ENCODE peak calls at places on chromosomes 2 and 18, in ten cellular contexts. One of them, this sample, is unnamed.

GRCh38 chr2:73232471-73233153 is 427 bp downstream of the PRADC1 start:
- DNase-seq in lower lobe of right lung: no peak
- DNase-seq in ovary: no peak
- DNase-seq in heart right ventricle: no peak
- DNase-seq in K562: peak; percentile 71
- DNase-seq in HL-60: peak; percentile 38
- DNase-seq in esophagus muscularis mucosa: no peak
- DNase-seq in left ventricle myocardium inferior: no peak
- DNase-seq in brain microvascular endothelial cell: no peak
- DNase-seq in CD4-positive, alpha-beta memory T cell: peak; percentile 63
- DNase-seq in this sample: no peak

GRCh38 chr2:195601361-195601760 is 55.7 kb upstream of the SLC39A10 start:
- DNase-seq in lower lobe of right lung: no peak
- DNase-seq in ovary: no peak
- DNase-seq in heart right ventricle: no peak
- DNase-seq in K562: no peak
- DNase-seq in HL-60: no peak
- DNase-seq in esophagus muscularis mucosa: no peak
- DNase-seq in left ventricle myocardium inferior: no peak
- DNase-seq in brain microvascular endothelial cell: no peak
- DNase-seq in CD4-positive, alpha-beta memory T cell: no peak
- DNase-seq in this sample: no peak

GRCh38 chr2:226649871-226650660 is 149.6 kb downstream of the IRS1 start:
- DNase-seq in lower lobe of right lung: peak; percentile 71
- DNase-seq in ovary: peak; percentile 80
- DNase-seq in heart right ventricle: peak; percentile 84
- DNase-seq in K562: no peak
- DNase-seq in HL-60: peak; percentile 68
- DNase-seq in esophagus muscularis mucosa: peak; percentile 92
- DNase-seq in left ventricle myocardium inferior: peak; percentile 37
- DNase-seq in brain microvascular endothelial cell: peak; percentile 98
- DNase-seq in CD4-positive, alpha-beta memory T cell: peak; percentile 68
- DNase-seq in this sample: peak; percentile 69

GRCh38 chr2:68454719-68455118 is 12.4 kb downstream of the FBXO48 start:
- DNase-seq in lower lobe of right lung: no peak
- DNase-seq in ovary: no peak
- DNase-seq in heart right ventricle: no peak
- DNase-seq in K562: no peak
- DNase-seq in HL-60: no peak
- DNase-seq in esophagus muscularis mucosa: no peak
- DNase-seq in left ventricle myocardium inferior: no peak
- DNase-seq in brain microvascular endothelial cell: no peak
- DNase-seq in CD4-positive, alpha-beta memory T cell: no peak
- DNase-seq in this sample: no peak

GRCh38 chr2:11004206-11004605 is 92.5 kb downstream of the KCNF1 start:
- DNase-seq in lower lobe of right lung: no peak
- DNase-seq in ovary: no peak
- DNase-seq in heart right ventricle: no peak
- DNase-seq in K562: no peak
- DNase-seq in HL-60: peak; percentile 38
- DNase-seq in esophagus muscularis mucosa: no peak
- DNase-seq in left ventricle myocardium inferior: no peak
- DNase-seq in brain microvascular endothelial cell: peak; percentile 12
- DNase-seq in CD4-positive, alpha-beta memory T cell: no peak
- DNase-seq in this sample: no peak

GRCh38 chr18:79900610-79901570 is 50.6 kb downstream of the SLC66A2 start:
- DNase-seq in lower lobe of right lung: no peak
- DNase-seq in ovary: no peak
- DNase-seq in heart right ventricle: no peak
- DNase-seq in K562: no peak
- DNase-seq in HL-60: no peak
- DNase-seq in esophagus muscularis mucosa: no peak
- DNase-seq in left ventricle myocardium inferior: no peak
- DNase-seq in brain microvascular endothelial cell: no peak
- DNase-seq in CD4-positive, alpha-beta memory T cell: no peak
- DNase-seq in this sample: no peak

GRCh38 chr18:323253-323622 is 55.4 kb upstream of the THOC1 start:
- DNase-seq in lower lobe of right lung: no peak
- DNase-seq in ovary: no peak
- DNase-seq in heart right ventricle: no peak
- DNase-seq in K562: no peak
- DNase-seq in HL-60: peak; percentile 21
- DNase-seq in esophagus muscularis mucosa: no peak
- DNase-seq in left ventricle myocardium inferior: no peak
- DNase-seq in brain microvascular endothelial cell: peak; percentile 33
- DNase-seq in CD4-positive, alpha-beta memory T cell: no peak
- DNase-seq in this sample: no peak

GRCh38 chr2:28801726-28802125 is 8.9 kb upstream of the SPDYA start:
- DNase-seq in lower lobe of right lung: no peak
- DNase-seq in ovary: no peak
- DNase-seq in heart right ventricle: no peak
- DNase-seq in K562: no peak
- DNase-seq in HL-60: no peak
- DNase-seq in esophagus muscularis mucosa: no peak
- DNase-seq in left ventricle myocardium inferior: no peak
- DNase-seq in brain microvascular endothelial cell: peak; percentile 19
- DNase-seq in CD4-positive, alpha-beta memory T cell: no peak
- DNase-seq in this sample: no peak

GRCh38 chr2:207254526-207255464 is 89.0 kb upstream of the KLF7 start:
- DNase-seq in lower lobe of right lung: no peak
- DNase-seq in ovary: no peak
- DNase-seq in heart right ventricle: no peak
- DNase-seq in K562: no peak
- DNase-seq in HL-60: no peak
- DNase-seq in esophagus muscularis mucosa: no peak
- DNase-seq in left ventricle myocardium inferior: no peak
- DNase-seq in brain microvascular endothelial cell: peak; percentile 57
- DNase-seq in CD4-positive, alpha-beta memory T cell: no peak
- DNase-seq in this sample: no peak

GRCh38 chr2:111958901-111959300 is 60.5 kb downstream of the MERTK start:
- DNase-seq in lower lobe of right lung: no peak
- DNase-seq in ovary: no peak
- DNase-seq in heart right ventricle: no peak
- DNase-seq in K562: no peak
- DNase-seq in HL-60: no peak
- DNase-seq in esophagus muscularis mucosa: no peak
- DNase-seq in left ventricle myocardium inferior: no peak
- DNase-seq in brain microvascular endothelial cell: no peak
- DNase-seq in CD4-positive, alpha-beta memory T cell: no peak
- DNase-seq in this sample: no peak

GRCh38 chr2:42367835-42368234 is 6.8 kb upstream of the COX7A2L start:
- DNase-seq in lower lobe of right lung: no peak
- DNase-seq in ovary: no peak
- DNase-seq in heart right ventricle: no peak
- DNase-seq in K562: no peak
- DNase-seq in HL-60: no peak
- DNase-seq in esophagus muscularis mucosa: no peak
- DNase-seq in left ventricle myocardium inferior: no peak
- DNase-seq in brain microvascular endothelial cell: no peak
- DNase-seq in CD4-positive, alpha-beta memory T cell: no peak
- DNase-seq in this sample: no peak

GRCh38 chr2:176114120-176114929 is 2.3 kb upstream of the HOXD10 start:
- DNase-seq in lower lobe of right lung: no peak
- DNase-seq in ovary: no peak
- DNase-seq in heart right ventricle: no peak
- DNase-seq in K562: no peak
- DNase-seq in HL-60: no peak
- DNase-seq in esophagus muscularis mucosa: no peak
- DNase-seq in left ventricle myocardium inferior: no peak
- DNase-seq in brain microvascular endothelial cell: no peak
- DNase-seq in CD4-positive, alpha-beta memory T cell: no peak
- DNase-seq in this sample: no peak

GRCh38 chr18:13688191-13689136 is 37.9 kb downstream of the FAM210A start:
- DNase-seq in lower lobe of right lung: no peak
- DNase-seq in ovary: no peak
- DNase-seq in heart right ventricle: peak; percentile 39
- DNase-seq in K562: no peak
- DNase-seq in HL-60: no peak
- DNase-seq in esophagus muscularis mucosa: no peak
- DNase-seq in left ventricle myocardium inferior: peak; percentile 60
- DNase-seq in brain microvascular endothelial cell: no peak
- DNase-seq in CD4-positive, alpha-beta memory T cell: no peak
- DNase-seq in this sample: no peak

DNA sequence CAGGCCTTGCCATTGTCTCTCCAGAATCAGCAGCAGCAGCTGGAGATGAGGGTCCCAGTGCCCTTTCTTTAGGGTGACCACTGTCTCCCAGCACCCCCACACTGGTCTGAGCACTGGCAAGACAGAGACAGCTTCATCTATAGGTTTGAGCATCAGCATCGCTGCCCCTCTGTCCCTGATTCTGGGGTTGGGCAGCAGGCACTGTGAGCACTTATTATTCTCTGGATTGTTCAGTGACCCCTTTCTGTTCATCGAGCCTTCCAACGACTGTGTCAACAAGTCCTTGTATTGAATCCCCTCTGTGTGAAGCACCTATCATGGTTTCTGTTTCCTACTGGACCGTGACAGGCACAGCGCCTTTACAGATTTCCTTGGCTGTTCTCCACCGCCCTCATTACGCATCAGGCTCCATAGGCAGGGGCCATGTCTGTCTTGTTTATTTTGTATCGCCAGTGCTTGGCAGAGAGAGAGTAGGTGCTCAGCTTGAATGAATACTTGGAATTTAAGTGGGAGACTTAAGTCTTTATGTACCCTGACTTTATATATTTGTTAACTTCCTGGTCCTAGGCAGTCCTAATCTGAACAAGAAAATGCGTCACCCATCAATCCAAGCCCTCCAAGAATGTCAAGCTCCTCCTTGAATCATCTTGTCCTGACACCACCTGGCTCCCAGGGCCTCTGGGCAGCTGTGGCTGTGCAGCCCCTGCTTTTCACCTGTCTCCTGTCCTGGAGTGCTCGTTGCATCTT is 11.4 kb downstream of the MALL start:
- DNase-seq in lower lobe of right lung: peak; percentile 59
- DNase-seq in ovary: no peak
- DNase-seq in heart right ventricle: no peak
- DNase-seq in K562: no peak
- DNase-seq in HL-60: no peak
- DNase-seq in esophagus muscularis mucosa: peak; percentile 70
- DNase-seq in left ventricle myocardium inferior: no peak
- DNase-seq in brain microvascular endothelial cell: no peak
- DNase-seq in CD4-positive, alpha-beta memory T cell: no peak
- DNase-seq in this sample: no peak
- H3K4me3 ChIP-seq in lower lobe of right lung: no peak overlapping the region
- H3K4me3 ChIP-seq in ovary: no peak overlapping the region
- H3K4me3 ChIP-seq in heart right ventricle: no peak overlapping the region
- H3K4me3 ChIP-seq in K562: no peak overlapping the region
- H3K4me3 ChIP-seq in HL-60: no peak overlapping the region
- H3K4me3 ChIP-seq in esophagus muscularis mucosa: no peak overlapping the region
- H3K4me3 ChIP-seq in left ventricle myocardium inferior: no peak overlapping the region
- H3K4me3 ChIP-seq in brain microvascular endothelial cell: no peak overlapping the region
- H3K4me3 ChIP-seq in CD4-positive, alpha-beta memory T cell: no peak overlapping the region
- H3K4me3 ChIP-seq in this sample: no peak overlapping the region

GRCh38 chr2:54952978-54953456 is 97.2 kb downstream of the RTN4 start:
- DNase-seq in lower lobe of right lung: no peak
- DNase-seq in ovary: no peak
- DNase-seq in heart right ventricle: no peak
- DNase-seq in K562: no peak
- DNase-seq in HL-60: no peak
- DNase-seq in esophagus muscularis mucosa: no peak
- DNase-seq in left ventricle myocardium inferior: no peak
- DNase-seq in brain microvascular endothelial cell: no peak
- DNase-seq in CD4-positive, alpha-beta memory T cell: no peak
- DNase-seq in this sample: no peak
- H3K27ac ChIP-seq in lower lobe of right lung: no peak overlapping the region
- H3K27ac ChIP-seq in ovary: no peak overlapping the region
- H3K27ac ChIP-seq in heart right ventricle: no peak overlapping the region
- H3K27ac ChIP-seq in K562: peak overlapping the region; percentile 47
- H3K27ac ChIP-seq in HL-60: no peak overlapping the region
- H3K27ac ChIP-seq in esophagus muscularis mucosa: no peak overlapping the region
- H3K27ac ChIP-seq in left ventricle myocardium inferior: no peak overlapping the region
- H3K27ac ChIP-seq in brain microvascular endothelial cell: no peak overlapping the region
- H3K27ac ChIP-seq in CD4-positive, alpha-beta memory T cell: no peak overlapping the region
- H3K27ac ChIP-seq in this sample: no peak overlapping the region

GRCh38 chr2:151823651-151824050 is 4.6 kb downstream of the ARL5A start:
- DNase-seq in lower lobe of right lung: no peak
- DNase-seq in ovary: no peak
- DNase-seq in heart right ventricle: no peak
- DNase-seq in K562: no peak
- DNase-seq in HL-60: no peak
- DNase-seq in esophagus muscularis mucosa: no peak
- DNase-seq in left ventricle myocardium inferior: no peak
- DNase-seq in brain microvascular endothelial cell: no peak
- DNase-seq in CD4-positive, alpha-beta memory T cell: no peak
- DNase-seq in this sample: no peak
- H3K4me3 ChIP-seq in lower lobe of right lung: no peak overlapping the region
- H3K4me3 ChIP-seq in ovary: no peak overlapping the region
- H3K4me3 ChIP-seq in heart right ventricle: no peak overlapping the region
- H3K4me3 ChIP-seq in K562: no peak overlapping the region
- H3K4me3 ChIP-seq in HL-60: no peak overlapping the region
- H3K4me3 ChIP-seq in esophagus muscularis mucosa: no peak overlapping the region
- H3K4me3 ChIP-seq in left ventricle myocardium inferior: no peak overlapping the region
- H3K4me3 ChIP-seq in brain microvascular endothelial cell: no peak overlapping the region
- H3K4me3 ChIP-seq in CD4-positive, alpha-beta memory T cell: no peak overlapping the region
- H3K4me3 ChIP-seq in this sample: no peak overlapping the region

GRCh38 chr2:179336782-179337534 is 72.3 kb upstream of the SESTD1 start:
- DNase-seq in lower lobe of right lung: no peak
- DNase-seq in ovary: no peak
- DNase-seq in heart right ventricle: no peak
- DNase-seq in K562: no peak
- DNase-seq in HL-60: no peak
- DNase-seq in esophagus muscularis mucosa: no peak
- DNase-seq in left ventricle myocardium inferior: peak; percentile 11
- DNase-seq in brain microvascular endothelial cell: no peak
- DNase-seq in CD4-positive, alpha-beta memory T cell: no peak
- DNase-seq in this sample: no peak

GRCh38 chr2:179332903-179333302 is 68.3 kb upstream of the SESTD1 start:
- DNase-seq in lower lobe of right lung: no peak
- DNase-seq in ovary: no peak
- DNase-seq in heart right ventricle: no peak
- DNase-seq in K562: no peak
- DNase-seq in HL-60: no peak
- DNase-seq in esophagus muscularis mucosa: no peak
- DNase-seq in left ventricle myocardium inferior: no peak
- DNase-seq in brain microvascular endothelial cell: peak; percentile 83
- DNase-seq in CD4-positive, alpha-beta memory T cell: no peak
- DNase-seq in this sample: no peak

GRCh38 chr2:179335732-179336131 is 71.1 kb upstream of the SESTD1 start:
- DNase-seq in lower lobe of right lung: no peak
- DNase-seq in ovary: no peak
- DNase-seq in heart right ventricle: no peak
- DNase-seq in K562: no peak
- DNase-seq in HL-60: no peak
- DNase-seq in esophagus muscularis mucosa: no peak
- DNase-seq in left ventricle myocardium inferior: no peak
- DNase-seq in brain microvascular endothelial cell: no peak
- DNase-seq in CD4-positive, alpha-beta memory T cell: no peak
- DNase-seq in this sample: no peak

DNA sequence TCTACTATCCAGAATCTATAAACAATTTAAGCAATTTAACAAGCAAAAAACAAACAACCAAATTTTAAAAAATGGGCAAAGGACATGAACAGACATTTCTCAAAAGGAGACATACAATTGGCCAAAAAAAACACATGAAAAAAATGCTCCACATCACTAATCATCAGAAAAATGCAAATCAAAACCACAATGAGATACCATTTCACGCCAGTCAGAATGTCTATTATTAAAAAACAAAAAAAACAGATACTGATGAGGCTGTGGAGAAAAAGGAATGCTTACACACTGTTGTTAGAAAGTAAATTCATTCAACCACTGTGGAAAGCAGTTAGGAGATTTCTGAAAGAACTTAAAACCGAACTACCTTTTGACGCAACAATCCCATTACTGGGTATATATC is 66.4 kb upstream of the SESTD1 start:
- DNase-seq in lower lobe of right lung: no peak
- DNase-seq in ovary: no peak
- DNase-seq in heart right ventricle: no peak
- DNase-seq in K562: no peak
- DNase-seq in HL-60: no peak
- DNase-seq in esophagus muscularis mucosa: no peak
- DNase-seq in left ventricle myocardium inferior: no peak
- DNase-seq in brain microvascular endothelial cell: no peak
- DNase-seq in CD4-positive, alpha-beta memory T cell: no peak
- DNase-seq in this sample: no peak
- H3K27ac ChIP-seq in lower lobe of right lung: no peak overlapping the region
- H3K27ac ChIP-seq in ovary: no peak overlapping the region
- H3K27ac ChIP-seq in heart right ventricle: no peak overlapping the region
- H3K27ac ChIP-seq in K562: no peak overlapping the region
- H3K27ac ChIP-seq in HL-60: no peak overlapping the region
- H3K27ac ChIP-seq in esophagus muscularis mucosa: no peak overlapping the region
- H3K27ac ChIP-seq in left ventricle myocardium inferior: no peak overlapping the region
- H3K27ac ChIP-seq in brain microvascular endothelial cell: no peak overlapping the region
- H3K27ac ChIP-seq in CD4-positive, alpha-beta memory T cell: no peak overlapping the region
- H3K27ac ChIP-seq in this sample: no peak overlapping the region

This sample was measured in breast epithelium.